ENCODE peak calls at places on chromosome X, in ten cellular contexts. T, X, I, V, Q, H, Y, K, N and J are unnamed samples.
A peak's percentile ranks its signal among the peaks of the same experiment; 100 is the strongest.

GRCh38 chrX:43940811-43941210 is 32.4 kb downstream of the NDP start:
- DNase-seq in H (no peak), X (no peak), Y (no peak), K (no peak), Q (no peak), V (no peak), I (no peak), N (no peak), T (no peak), J (no peak)

GRCh38 chrX:13863326-13863725 is 46.4 kb upstream of the GPM6B start:
- DNase-seq in Y (no peak), X (no peak), I (no peak), Q (no peak), T (no peak), V (no peak), H (no peak), K (no peak), N (no peak), J (no peak)

GRCh38 chrX:153505361-153505760 is 10.6 kb downstream of the BGN start:
- DNase-seq in Q (no peak), K (no peak), I (no peak), V (no peak), Y (no peak), X (no peak), N (no peak), H (no peak), T (no peak), J (no peak)

GRCh38 chrX:78092296-78092695 is 11.8 kb upstream of the PGK1 start:
- DNase-seq in K (no peak), I (no peak), X (no peak), T (no peak), V (no peak), N (peak; percentile 48), Q (no peak), Y (no peak), H (peak; percentile 54), J (no peak)

GRCh38 chrX:40097492-40098263 is at the start of gene BCOR:
- DNase-seq in K (peak; percentile 42), I (peak; percentile 28), N (peak; percentile 92), V (peak; percentile 73), T (peak; percentile 56), Q (no peak), X (peak; percentile 70), Y (peak; percentile 63), H (peak; percentile 78), J (peak; percentile 77)

GRCh38 chrX:112961981-112962380 is 121.3 kb upstream of the AMOT start:
- DNase-seq in X (no peak), K (no peak), H (peak; percentile 0), Y (no peak), Q (no peak), V (no peak), T (no peak), I (no peak), N (no peak), J (no peak)

GRCh38 chrX:63488546-63489373 is 137.6 kb upstream of the SPIN4 start:
- DNase-seq in X (no peak), Q (no peak), K (no peak), V (no peak), N (no peak), Y (no peak), I (no peak), T (no peak), H (no peak), J (no peak)

GRCh38 chrX:42070866-42071265 is 147.5 kb upstream of the CASK start:
- DNase-seq in H (no peak), X (no peak), N (no peak), T (no peak), K (no peak), Y (no peak), V (no peak), I (no peak), Q (no peak), J (no peak)

GRCh38 chrX:148290041-148290440 is 210.4 kb upstream of the AFF2 start:
- DNase-seq in H (no peak), Y (no peak), I (no peak), V (no peak), K (no peak), Q (no peak), T (no peak), X (no peak), N (no peak), J (no peak)

GRCh38 chrX:67543818-67544217 is at the start of gene AR:
- DNase-seq in Y (no peak), I (no peak), X (no peak), T (peak; percentile 32), V (no peak), K (peak; percentile 49), N (no peak), Q (peak; percentile 91), H (peak; percentile 53), J (no peak)

GRCh38 chrX:131763674-131764073 is 219.8 kb downstream of the OR13H1 start:
- DNase-seq in N (no peak), Q (no peak), K (no peak), I (peak; percentile 4), Y (no peak), V (no peak), T (no peak), X (no peak), H (no peak), J (no peak)

GRCh38 chrX:132023117-132023895 is at the start of gene STK26:
- DNase-seq in Y (peak; percentile 42), T (peak; percentile 63), V (peak; percentile 68), K (peak; percentile 48), X (peak; percentile 51), N (peak; percentile 90), I (peak; percentile 14), Q (peak; percentile 96), H (peak; percentile 91), J (peak; percentile 67)

GRCh38 chrX:130170752-130171445 is 863 bp upstream of the RAB33A start:
- DNase-seq in X (peak; percentile 31), T (peak; percentile 84), V (peak; percentile 53), H (peak; percentile 94), K (no peak), I (no peak), N (peak; percentile 71), Y (peak; percentile 83), Q (no peak), J (peak; percentile 56)

GRCh38 chrX:110741213-110741796 is 54.3 kb downstream of the CHRDL1 start:
- DNase-seq in V (no peak), K (no peak), N (no peak), Y (no peak), Q (no peak), T (no peak), I (no peak), H (no peak), X (no peak), J (no peak)

GRCh38 chrX:68193234-68193633 is 240.1 kb downstream of the OPHN1 start:
- DNase-seq in K (no peak), T (no peak), I (no peak), H (no peak), Q (no peak), Y (no peak), V (no peak), N (no peak), X (no peak), J (no peak)

GRCh38 chrX:14915596-14915995 is 42.4 kb downstream of the MOSPD2 start:
- DNase-seq in X (no peak), H (no peak), V (no peak), I (no peak), K (no peak), N (no peak), Y (no peak), T (no peak), Q (no peak), J (no peak)

GRCh38 chrX:106997611-106998010 is 2.4 kb downstream of the MORC4 start:
- DNase-seq in Q (no peak), N (no peak), H (no peak), V (no peak), Y (no peak), I (no peak), T (no peak), K (no peak), X (no peak), J (no peak)

GRCh38 chrX:135112743-135113142 is 7.6 kb downstream of the ETDB start:
- DNase-seq in X (no peak), I (no peak), H (no peak), Q (no peak), K (no peak), T (no peak), V (no peak), Y (no peak), N (no peak), J (no peak)

GRCh38 chrX:133670394-133670793 is 255.1 kb upstream of the GPC4 start:
- DNase-seq in V (no peak), Q (no peak), T (peak; percentile 55), N (peak; percentile 36), I (peak; percentile 11), X (no peak), Y (peak; percentile 5), K (peak; percentile 14), H (peak; percentile 44), J (no peak)

GRCh38 chrX:16433021-16433420 is 216.9 kb upstream of the S100G start:
- DNase-seq in I (no peak), Y (no peak), T (no peak), N (no peak), V (no peak), X (no peak), K (no peak), Q (no peak), H (no peak), J (peak; percentile 17)

GRCh38 chrX:102858826-102859627 is 78.0 kb upstream of the RAB40AL start:
- DNase-seq in Y (no peak), X (no peak), H (no peak), V (no peak), I (no peak), T (peak; percentile 65), N (no peak), Q (no peak), K (no peak), J (no peak)

GRCh38 chrX:53072418-53073114 is 9.6 kb upstream of the TSPYL2 start:
- DNase-seq in N (no peak), K (no peak), V (no peak), Y (no peak), X (no peak), H (peak; percentile 21), T (peak; percentile 26), I (no peak), Q (no peak), J (no peak)

GRCh38 chrX:116436358-116436816 is at the start of gene SLC6A14:
- DNase-seq in V (no peak), Q (no peak), N (no peak), T (no peak), X (no peak), H (peak; percentile 13), Y (no peak), K (no peak), I (no peak), J (no peak)

GRCh38 chrX:10158279-10158939 is 1.6 kb downstream of the CLCN4 start:
- DNase-seq in T (peak; percentile 26), H (peak; percentile 65), Q (no peak), N (peak; percentile 81), I (no peak), Y (peak; percentile 31), K (no peak), V (no peak), X (no peak), J (no peak)

GRCh38 chrX:54808109-54808604 is 612 bp downstream of the MAGED2 start:
- DNase-seq in X (peak; percentile 43), K (peak; percentile 53), V (peak; percentile 22), T (peak; percentile 76), I (peak; percentile 15), N (no peak), H (no peak), Y (peak; percentile 56), Q (no peak), J (peak; percentile 7)

GRCh38 chrX:15960237-15960636 is 105.6 kb upstream of the AP1S2 start:
- DNase-seq in K (no peak), I (no peak), Y (no peak), T (no peak), N (no peak), Q (no peak), X (no peak), H (no peak), V (no peak), J (no peak)

GRCh38 chrX:72351606-72352338 is 46.1 kb upstream of the CITED1 start:
- DNase-seq in X (no peak), N (no peak), I (no peak), T (no peak), K (no peak), Y (no peak), Q (no peak), H (no peak), V (no peak), J (no peak)

GRCh38 chrX:37753384-37753783 is 26.5 kb upstream of the CYBB start:
- DNase-seq in K (no peak), Y (no peak), V (no peak), N (no peak), Q (no peak), X (no peak), T (no peak), I (no peak), H (peak; percentile 54), J (no peak)